ENCODE peak calls at places on chromosomes 1 and 21, in eight cellular contexts. I, P, M, V, O, T, A and S are unnamed samples. For H3K4me1, the result is how much of the 10 kb centered on the place peaks cover.

GRCh38 chr1:17591814-17592430 is 52.4 kb downstream of the ARHGEF10L start:
- DNase-seq in I (no peak), P (no peak), M (no peak), V (no peak), O (no peak), T (no peak), A (no peak), S (no peak)

GRCh38 chr1:187689137-187689536 is 860.4 kb downstream of the PLA2G4A start:
- DNase-seq in I (no peak), P (no peak), M (no peak), V (no peak), O (no peak), T (no peak), A (no peak), S (no peak)

GRCh38 chr1:230204852-230205251 is 137.8 kb downstream of the GALNT2 start:
- DNase-seq in I (no peak), P (no peak), M (peak), V (no peak), O (no peak), T (no peak), A (no peak), S (no peak)

GRCh38 chr1:208137144-208137682 is 107.0 kb downstream of the PLXNA2 start:
- DNase-seq in I (no peak), P (no peak), M (no peak), V (no peak), O (no peak), T (no peak), A (no peak), S (no peak)

GRCh38 chr21:39029086-39029772 is 154.0 kb downstream of the PSMG1 start:
- DNase-seq in I (no peak), P (no peak), M (no peak), V (no peak), O (no peak), T (no peak), A (no peak), S (no peak)

GRCh38 chr1:87450136-87450535 is 121.5 kb downstream of the LMO4 start:
- DNase-seq in I (no peak), P (no peak), M (no peak), V (no peak), O (no peak), T (no peak), A (no peak), S (no peak)

GRCh38 chr1:29320541-29320940 is 84.2 kb downstream of the PTPRU start:
- DNase-seq in I (no peak), P (no peak), M (no peak), V (no peak), O (no peak), T (no peak), A (no peak), S (no peak)

GRCh38 chr21:33976980-33977720 is 61.5 kb upstream of the ATP5PO start:
- DNase-seq in I (no peak), P (no peak), M (no peak), V (no peak), O (no peak), T (no peak), A (no peak), S (no peak)

GRCh38 chr1:112247036-112247597 is 148.9 kb upstream of the CTTNBP2NL start:
- DNase-seq in I (no peak), P (no peak), M (no peak), V (no peak), O (no peak), T (no peak), A (no peak), S (no peak)

GRCh38 chr1:155856975-155857930 is at the start of gene GON4L:
- DNase-seq in I (peak), P (peak), M (peak), V (peak), O (peak), T (peak), A (peak), S (peak)

GRCh38 chr1:16127676-16128337 is 28.1 kb downstream of the EPHA2 start:
- DNase-seq in I (no peak), P (no peak), M (no peak), V (no peak), O (no peak), T (peak), A (no peak), S (no peak)

GRCh38 chr1:46131727-46132528 is 501 bp downstream of the PIK3R3 start:
- DNase-seq in I (peak), P (no peak), M (peak), V (peak), O (no peak), T (no peak), A (peak), S (no peak)

GRCh38 chr1:203870256-203870655 is 8.9 kb downstream of the SNRPE start:
- DNase-seq in I (no peak), P (no peak), M (no peak), V (no peak), O (no peak), T (no peak), A (no peak), S (no peak)

GRCh38 chr1:36284517-36284916 is 21.7 kb upstream of the SH3D21 start:
- DNase-seq in I (no peak), P (no peak), M (no peak), V (no peak), O (no peak), T (no peak), A (no peak), S (no peak)

GRCh38 chr1:112431038-112431437 is 35.0 kb downstream of the CTTNBP2NL start:
- DNase-seq in I (no peak), P (no peak), M (no peak), V (no peak), O (no peak), T (no peak), A (no peak), S (no peak)

GRCh38 chr1:212288614-212289013 is 3.4 kb downstream of the PPP2R5A start:
- DNase-seq in I (no peak), P (no peak), M (no peak), V (no peak), O (no peak), T (no peak), A (no peak), S (no peak)

GRCh38 chr1:220497220-220497756 is 30.6 kb upstream of the MARK1 start:
- DNase-seq in I (no peak), P (no peak), M (no peak), V (no peak), O (no peak), T (no peak), A (no peak), S (no peak)

GRCh38 chr1:69913967-69914366 is 291.4 kb downstream of the LRRC40 start:
- DNase-seq in I (no peak), P (no peak), M (no peak), V (no peak), O (no peak), T (no peak), A (no peak), S (no peak)

GRCh38 chr1:228162286-228163003 is 3.2 kb upstream of the IBA57 start:
- DNase-seq in I (peak), P (no peak), M (no peak), V (no peak), O (no peak), T (peak), A (no peak), S (no peak)

GRCh38 chr1:79100385-79100784 is 93.9 kb upstream of the ADGRL4 start:
- DNase-seq in I (no peak), P (no peak), M (no peak), V (no peak), O (no peak), T (no peak), A (no peak), S (no peak)

GRCh38 chr1:224779491-224780020 is 149.9 kb upstream of the DNAH14 start:
- DNase-seq in I (no peak), P (no peak), M (no peak), V (no peak), O (no peak), T (no peak), A (no peak), S (no peak)

GRCh38 chr1:248804771-248805681 is 20.7 kb downstream of the SH3BP5L start:
- DNase-seq in I (no peak), P (no peak), M (peak), V (no peak), O (no peak), T (no peak), A (no peak), S (no peak)

GRCh38 chr1:232248276-232248803 is 381.6 kb downstream of the SIPA1L2 start:
- DNase-seq in I (no peak), P (no peak), M (no peak), V (no peak), O (no peak), T (no peak), A (no peak), S (no peak)

GRCh38 chr1:175591083-175591743 is 152.2 kb downstream of the TNR start:
- DNase-seq in I (no peak), P (no peak), M (no peak), V (no peak), O (no peak), T (peak), A (no peak), S (no peak)

GRCh38 chr1:2856821-2857290 is 55.4 kb upstream of the TTC34 start:
- DNase-seq in I (no peak), P (no peak), M (no peak), V (no peak), O (no peak), T (no peak), A (no peak), S (no peak)

GRCh38 chr1:240312872-240313271 is 221.2 kb downstream of the FMN2 start:
- DNase-seq in I (no peak), P (no peak), M (no peak), V (no peak), O (no peak), T (no peak), A (no peak), S (no peak)

GRCh38 chr1:18978706-18979105 is 22.2 kb upstream of the IFFO2 start:
- DNase-seq in I (no peak), P (no peak), M (no peak), V (no peak), O (no peak), T (no peak), A (no peak), S (no peak)
- H3K27ac ChIP-seq in I (no peak), P (no peak), M (no peak), V (no peak), O (no peak), T (no peak), A (no peak), S (no peak)

GRCh38 chr1:198906739-198907422 is 268.0 kb downstream of the PTPRC start:
- DNase-seq in I (no peak), P (no peak), M (no peak), V (no peak), O (no peak), T (no peak), A (no peak), S (no peak)

GRCh38 chr1:198904356-198904755 is 265.5 kb downstream of the PTPRC start:
- DNase-seq in I (no peak), P (no peak), M (no peak), V (no peak), O (no peak), T (no peak), A (no peak), S (no peak)

GRCh38 chr1:198902616-198903140 is 263.8 kb downstream of the PTPRC start:
- DNase-seq in I (no peak), P (no peak), M (no peak), V (no peak), O (no peak), T (peak), A (no peak), S (no peak)

GRCh38 chr1:198903203-198903602 is 264.4 kb downstream of the PTPRC start:
- DNase-seq in I (no peak), P (no peak), M (no peak), V (no peak), O (no peak), T (peak), A (no peak), S (no peak)

DNA sequence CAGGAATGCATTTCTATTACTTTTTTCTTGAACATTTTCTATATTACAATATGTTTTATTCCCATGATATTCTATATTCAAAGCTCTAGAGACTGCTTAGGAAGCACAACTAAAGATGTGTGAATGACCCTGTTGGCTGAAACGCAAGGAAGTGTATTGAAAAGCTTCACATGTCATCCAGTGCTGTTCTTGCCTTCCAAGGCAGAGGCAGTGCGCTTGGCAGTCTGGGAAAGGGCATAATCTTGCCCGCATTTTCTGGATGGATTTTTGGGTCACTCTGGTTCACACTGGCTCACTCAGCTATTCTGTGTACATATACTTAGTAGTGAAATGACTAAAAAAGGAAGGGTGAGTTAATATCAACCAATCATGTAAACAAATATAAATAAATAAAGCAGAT is 262.4 kb downstream of the PTPRC start:
- DNase-seq in I (no peak), P (no peak), M (no peak), V (no peak), O (no peak), T (no peak), A (no peak), S (no peak)
- H3K4me1 ChIP-seq in I (under half), P (under half), M (under half), V (under half), O (under half), T (under half), A (under half), S (under half)

DNA sequence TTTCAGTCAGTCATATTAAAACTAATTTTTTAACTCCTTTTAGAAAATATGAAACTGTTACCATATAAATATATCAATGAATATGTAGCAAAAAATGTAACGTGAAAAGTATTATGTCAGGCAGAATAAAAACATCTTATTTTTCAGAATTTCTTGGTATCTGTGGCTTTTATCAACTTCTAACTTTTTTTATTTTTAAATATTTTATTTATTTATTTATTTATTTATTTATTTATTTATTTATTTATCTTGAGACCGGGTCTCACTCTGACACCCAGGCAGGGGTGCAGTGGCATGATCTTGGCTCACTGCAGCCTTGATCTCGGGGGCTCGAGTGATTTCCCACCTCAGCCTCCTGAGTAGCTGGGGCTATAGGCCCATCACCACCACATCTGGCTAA is 87.6 kb downstream of the C21orf91 start:
- DNase-seq in I (no peak), P (no peak), M (no peak), V (no peak), O (no peak), T (no peak), A (no peak), S (no peak)
- H3K27ac ChIP-seq in I (no peak), P (no peak), M (no peak), V (no peak), O (no peak), T (no peak), A (no peak), S (no peak)

GRCh38 chr1:25786887-25787286 is 13.1 kb upstream of the SELENON start:
- DNase-seq in I (no peak), P (no peak), M (no peak), V (no peak), O (no peak), T (no peak), A (no peak), S (no peak)
- H3K4me1 ChIP-seq in I (under half), P (under half), M (under half), V (under half), O (under half), T (under half), A (under half), S (under half)